ENCODE peak calls at places on chromosomes 5 and 9, in seven cellular contexts. V is T follicular helper cell; G is NCI-H510A treated with DMSO at 0.1 percent for 48 hours; K is T-cell; H is non-pigmented ciliary epithelial cell; E is breast epithelium; C is stimulated activated CD8-positive, alpha-beta memory T cell treated with anti-CD3 and anti-CD28 coated beads, Interleukin-2, amount 100 ng/mL, for 48 hours. B is an unnamed sample.

GRCh38 chr5:168786142-168786541 is 207.0 kb upstream of the PANK3 start:
- DNase-seq in V (no peak), G (no peak), K (no peak), H (no peak), E (no peak), C (no peak), B (no peak)

GRCh38 chr9:117074337-117074662 is 340.6 kb downstream of the ASTN2 start:
- DNase-seq in V (no peak), G (no peak), K (no peak), H (no peak), E (no peak), C (no peak), B (no peak)

GRCh38 chr9:134575817-134576176 is 65.8 kb upstream of the COL5A1 start:
- DNase-seq in V (no peak), G (no peak), K (no peak), H (no peak), E (no peak), C (no peak), B (no peak)

GRCh38 chr5:434443-435146 is 8.4 kb upstream of the EXOC3 start:
- DNase-seq in V (no peak), G (no peak), K (no peak), H (no peak), E (peak), C (no peak), B (no peak)

GRCh38 chr5:150636391-150637244 is 3.8 kb upstream of the SYNPO start:
- DNase-seq in V (no peak), G (no peak), K (no peak), H (no peak), E (peak), C (no peak), B (no peak)

GRCh38 chr5:168874713-168875380 is 295.7 kb upstream of the PANK3 start:
- DNase-seq in V (no peak), G (no peak), K (no peak), H (no peak), E (no peak), C (no peak), B (no peak)

GRCh38 chr9:88680505-88681160 is 145.7 kb downstream of the NXNL2 start:
- DNase-seq in V (no peak), G (no peak), K (no peak), H (no peak), E (no peak), C (no peak), B (no peak)

GRCh38 chr5:19488786-19489185 is 499.2 kb downstream of the CDH18 start:
- DNase-seq in V (no peak), G (no peak), K (no peak), H (no peak), E (no peak), C (no peak), B (no peak)

GRCh38 chr5:41410737-41411136 is 99.7 kb downstream of the PLCXD3 start:
- DNase-seq in V (no peak), G (no peak), K (no peak), H (no peak), E (no peak), C (no peak), B (no peak)

GRCh38 chr5:108260858-108261170 is 121.1 kb downstream of the FBXL17 start:
- DNase-seq in V (no peak), G (no peak), K (no peak), H (no peak), E (no peak), C (no peak), B (no peak)

GRCh38 chr9:14365667-14366066 is 51.7 kb upstream of the NFIB start:
- DNase-seq in V (no peak), G (no peak), K (no peak), H (no peak), E (no peak), C (no peak), B (no peak)

GRCh38 chr9:119052339-119053030 is 316.8 kb downstream of the BRINP1 start:
- DNase-seq in V (no peak), G (no peak), K (no peak), H (no peak), E (no peak), C (no peak), B (no peak)

GRCh38 chr9:132912131-132912530 is 32.3 kb downstream of the TSC1 start:
- DNase-seq in V (no peak), G (no peak), K (no peak), H (no peak), E (no peak), C (no peak), B (no peak)

GRCh38 chr5:10049825-10050455 is 199.7 kb downstream of the ATPSCKMT start:
- DNase-seq in V (no peak), G (no peak), K (no peak), H (no peak), E (no peak), C (no peak), B (no peak)

GRCh38 chr5:28576022-28576421 is 1537.6 kb upstream of the CDH9 start:
- DNase-seq in V (no peak), G (no peak), K (no peak), H (peak), E (no peak), C (no peak), B (no peak)

GRCh38 chr9:107480386-107480789 is 9.2 kb downstream of the KLF4 start:
- DNase-seq in V (no peak), G (no peak), K (no peak), H (no peak), E (no peak), C (no peak), B (no peak)

GRCh38 chr9:134215395-134215708 is 51.0 kb upstream of the RNU6ATAC start:
- DNase-seq in V (no peak), G (no peak), K (no peak), H (no peak), E (no peak), C (no peak), B (no peak)

GRCh38 chr5:92775711-92776615 is 805.1 kb downstream of the NR2F1-AS1 start:
- DNase-seq in V (no peak), G (no peak), K (no peak), H (peak), E (no peak), C (no peak), B (no peak)

GRCh38 chr5:57468481-57469165 is 14.0 kb downstream of the ACTBL2 start:
- DNase-seq in V (no peak), G (no peak), K (no peak), H (no peak), E (no peak), C (no peak), B (no peak)

GRCh38 chr9:69249337-69249736 is 75.3 kb downstream of the TJP2 start:
- DNase-seq in V (no peak), G (no peak), K (no peak), H (no peak), E (no peak), C (no peak), B (no peak)

GRCh38 chr5:154801083-154801482 is 45.9 kb downstream of the LARP1 start:
- DNase-seq in V (no peak), G (no peak), K (no peak), H (peak), E (no peak), C (no peak), B (no peak)

GRCh38 chr9:124267271-124267807 is 9.6 kb downstream of the NEK6 start:
- DNase-seq in V (no peak), G (peak), K (no peak), H (no peak), E (peak), C (no peak), B (no peak)

GRCh38 chr5:173512637-173513435 is 103.6 kb downstream of the BOD1 start:
- DNase-seq in V (no peak), G (no peak), K (no peak), H (no peak), E (no peak), C (no peak), B (no peak)

GRCh38 chr5:4212071-4212739 is 616.6 kb downstream of the IRX1 start:
- DNase-seq in V (no peak), G (no peak), K (no peak), H (no peak), E (no peak), C (no peak), B (no peak)

GRCh38 chr5:3597002-3597726 is 1.5 kb downstream of the IRX1 start:
- DNase-seq in V (no peak), G (no peak), K (no peak), H (no peak), E (no peak), C (no peak), B (no peak)

GRCh38 chr5:134189031-134189430 is 12.3 kb upstream of the SKP1 start:
- DNase-seq in V (no peak), G (no peak), K (no peak), H (no peak), E (no peak), C (no peak), B (no peak)

GRCh38 chr5:616342-617039 is 4.4 kb downstream of the CEP72 start:
- DNase-seq in V (no peak), G (peak), K (no peak), H (no peak), E (peak), C (no peak), B (no peak)

GRCh38 chr5:91219141-91219802 is 163.8 kb downstream of the ARRDC3 start:
- DNase-seq in V (no peak), G (no peak), K (no peak), H (peak), E (no peak), C (no peak), B (no peak)

GRCh38 chr5:40480392-40480791 is 199.3 kb upstream of the PTGER4 start:
- DNase-seq in V (no peak), G (no peak), K (no peak), H (no peak), E (no peak), C (no peak), B (peak)

GRCh38 chr9:129318121-129319075 is 140.3 kb upstream of the IER5L start:
- DNase-seq in V (no peak), G (no peak), K (no peak), H (no peak), E (peak), C (no peak), B (no peak)

GRCh38 chr5:134846641-134846960 is 833 bp downstream of the C5orf24 start:
- DNase-seq in V (no peak), G (peak), K (no peak), H (no peak), E (no peak), C (no peak), B (no peak)